ENCODE peak calls at places on chromosomes 12 and 14, in ten cellular contexts. T, Q, W, K, A, Y, U, M, S and P are unnamed samples.

GRCh38 chr14:68757618-68758081 is 35.2 kb downstream of the ZFP36L1 start:
- DNase-seq in T (no peak), Q (peak; percentile 51), W (no peak), K (no peak), A (no peak), Y (peak; percentile 15), U (no peak), M (no peak), S (peak; percentile 51), P (no peak)

GRCh38 chr12:113897406-113897805 is 68.7 kb downstream of the RBM19 start:
- DNase-seq in T (no peak), Q (no peak), W (no peak), K (no peak), A (no peak), Y (no peak), U (no peak), M (no peak), S (no peak), P (no peak)

GRCh38 chr12:58564721-58565120 is 355.6 kb downstream of the LRIG3 start:
- DNase-seq in T (peak; percentile 15), Q (no peak), W (no peak), K (no peak), A (no peak), Y (no peak), U (no peak), M (no peak), S (no peak), P (no peak)

GRCh38 chr14:89320381-89321000 is 96.5 kb downstream of the FOXN3 start:
- DNase-seq in T (no peak), Q (no peak), W (no peak), K (no peak), A (no peak), Y (no peak), U (no peak), M (no peak), S (no peak), P (no peak)

GRCh38 chr12:43131304-43131703 is 420.7 kb downstream of the ADAMTS20 start:
- DNase-seq in T (no peak), Q (no peak), W (no peak), K (no peak), A (no peak), Y (no peak), U (no peak), M (no peak), S (no peak), P (no peak)

GRCh38 chr14:81771876-81772275 is 238.2 kb upstream of the SEL1L start:
- DNase-seq in T (no peak), Q (no peak), W (no peak), K (no peak), A (no peak), Y (no peak), U (no peak), M (no peak), S (no peak), P (no peak)

GRCh38 chr12:88591343-88591742 is 11.1 kb upstream of the KITLG start:
- DNase-seq in T (no peak), Q (no peak), W (no peak), K (no peak), A (no peak), Y (no peak), U (no peak), M (no peak), S (no peak), P (no peak)

GRCh38 chr12:96210376-96211055 is 16.3 kb downstream of the ELK3 start:
- DNase-seq in T (no peak), Q (no peak), W (no peak), K (peak; percentile 39), A (peak; percentile 69), Y (no peak), U (no peak), M (no peak), S (no peak), P (no peak)

GRCh38 chr12:130179191-130179590 is 16.9 kb downstream of the FZD10 start:
- DNase-seq in T (no peak), Q (no peak), W (no peak), K (no peak), A (no peak), Y (no peak), U (no peak), M (no peak), S (no peak), P (no peak)